ENCODE peak calls at places on chromosomes 16 and 17, in nine cellular contexts. X is stomach, H is bronchial epithelial cell, M is brain microvascular endothelial cell, A is left lung, B is astrocyte of the cerebellum, Q is PC-3, G is transverse colon, D is fibroblast of lung. Y is an unnamed sample.

GRCh38 chr17:39582658-39583057 is 25.1 kb downstream of the NEUROD2 start:
- DNase-seq in X (no peak), H (no peak), M (no peak), A (no peak), B (no peak), Q (no peak), G (no peak), D (no peak), Y (no peak)

GRCh38 chr16:17463335-17463734 is 7.4 kb downstream of the XYLT1 start:
- DNase-seq in X (no peak), H (no peak), M (no peak), A (no peak), B (no peak), Q (no peak), G (no peak), D (no peak), Y (no peak)

GRCh38 chr16:74201561-74201960 is 95.1 kb upstream of the PSMD7 start:
- DNase-seq in X (no peak), H (no peak), M (no peak), A (no peak), B (no peak), Q (no peak), G (no peak), D (no peak), Y (no peak)

GRCh38 chr17:78185981-78186688 is 717 bp downstream of the TK1 start:
- DNase-seq in X (no peak), H (peak), M (no peak), A (peak), B (no peak), Q (peak), G (peak), D (no peak), Y (peak)

GRCh38 chr16:426906-427249 is 1.4 kb downstream of the RAB11FIP3 start:
- DNase-seq in X (no peak), H (no peak), M (no peak), A (no peak), B (no peak), Q (no peak), G (no peak), D (no peak), Y (no peak)

GRCh38 chr17:15348030-15348429 is 6.6 kb upstream of the TEKT3 start:
- DNase-seq in X (no peak), H (peak), M (no peak), A (no peak), B (peak), Q (peak), G (peak), D (peak), Y (peak)

GRCh38 chr17:40718904-40719303 is 15.4 kb upstream of the KRT24 start:
- DNase-seq in X (no peak), H (no peak), M (no peak), A (no peak), B (no peak), Q (peak), G (no peak), D (peak), Y (no peak)

GRCh38 chr17:19703776-19704371 is 12.5 kb downstream of the SLC47A2 start:
- DNase-seq in X (peak), H (no peak), M (no peak), A (no peak), B (no peak), Q (no peak), G (no peak), D (no peak), Y (no peak)

GRCh38 chr17:67834634-67835033 is 9.3 kb downstream of the BPTF start:
- DNase-seq in X (no peak), H (no peak), M (no peak), A (no peak), B (no peak), Q (peak), G (no peak), D (no peak), Y (no peak)

GRCh38 chr16:16148755-16149154 is 74.5 kb downstream of the ABCC6 start:
- DNase-seq in X (no peak), H (no peak), M (no peak), A (no peak), B (no peak), Q (no peak), G (no peak), D (peak), Y (no peak)

GRCh38 chr17:57645950-57646686 is 99.0 kb downstream of the CCDC182 start:
- DNase-seq in X (no peak), H (peak), M (no peak), A (no peak), B (no peak), Q (no peak), G (no peak), D (no peak), Y (no peak)

GRCh38 chr17:57461082-57461481 is 204.8 kb downstream of the MSI2 start:
- DNase-seq in X (no peak), H (peak), M (no peak), A (no peak), B (no peak), Q (no peak), G (no peak), D (peak), Y (no peak)

GRCh38 chr16:27928542-27928941 is 135.0 kb downstream of the GSG1L start:
- DNase-seq in X (no peak), H (no peak), M (no peak), A (no peak), B (no peak), Q (no peak), G (no peak), D (no peak), Y (no peak)

GRCh38 chr16:31568577-31569359 is 41.1 kb downstream of the AHSP start:
- DNase-seq in X (peak), H (no peak), M (no peak), A (peak), B (no peak), Q (no peak), G (peak), D (peak), Y (no peak)

GRCh38 chr16:57127037-57127763 is 34.8 kb downstream of the CPNE2 start:
- DNase-seq in X (no peak), H (no peak), M (no peak), A (no peak), B (no peak), Q (no peak), G (no peak), D (no peak), Y (peak)

GRCh38 chr17:58300336-58300735 is 19.6 kb upstream of the MPO start:
- DNase-seq in X (peak), H (no peak), M (no peak), A (no peak), B (no peak), Q (no peak), G (no peak), D (no peak), Y (no peak)

GRCh38 chr16:31513126-31513525 is 4.9 kb upstream of the RUSF1 start:
- DNase-seq in X (no peak), H (peak), M (peak), A (no peak), B (no peak), Q (peak), G (no peak), D (peak), Y (peak)

GRCh38 chr16:56643080-56643778 is 4.8 kb downstream of the MT1A start:
- DNase-seq in X (peak), H (peak), M (no peak), A (peak), B (no peak), Q (peak), G (peak), D (peak), Y (peak)

GRCh38 chr16:31110106-31111034 is 2.2 kb downstream of the BCKDK start:
- DNase-seq in X (no peak), H (no peak), M (no peak), A (no peak), B (no peak), Q (peak), G (no peak), D (no peak), Y (no peak)

GRCh38 chr16:27725271-27726010 is 175.5 kb downstream of the KATNIP start:
- DNase-seq in X (no peak), H (no peak), M (no peak), A (no peak), B (no peak), Q (no peak), G (no peak), D (no peak), Y (no peak)

DNA sequence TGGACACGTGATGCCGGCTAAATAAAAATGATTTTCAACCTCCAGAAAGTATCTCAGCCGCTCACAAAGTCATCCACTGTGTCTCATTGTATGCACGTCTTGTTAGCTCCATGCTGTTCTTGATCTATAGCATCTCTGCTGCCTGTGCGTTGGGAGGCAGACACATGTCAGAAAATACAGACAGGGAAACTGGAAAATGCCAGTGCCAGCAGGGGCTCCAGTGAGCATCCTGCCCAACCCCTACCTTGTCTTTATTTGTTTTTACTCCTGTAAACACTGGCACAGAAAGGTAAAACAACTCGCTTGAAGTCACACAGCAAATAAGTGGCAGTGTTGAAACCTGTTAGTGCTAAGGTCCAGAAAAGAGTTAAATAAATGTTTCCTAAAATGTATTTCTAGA is 208.1 kb upstream of the ASIC2 start:
- DNase-seq in X (no peak), H (no peak), M (no peak), A (no peak), B (no peak), Q (no peak), G (no peak), D (no peak), Y (no peak)
- TF ChIP-seq CTCF in X (no peak), H (no peak), M (no peak), A (no peak), B (no peak), Q (no peak), G (no peak), D (no peak), Y (no peak)

GRCh38 chr16:14362774-14363371 is 267.2 kb downstream of the PARN start:
- DNase-seq in X (no peak), H (no peak), M (peak), A (no peak), B (peak), Q (no peak), G (no peak), D (peak), Y (peak)
- H3K4me3 ChIP-seq in X (no peak), H (no peak), M (no peak), A (no peak), B (no peak), Q (no peak), G (peak), D (peak), Y (peak)

GRCh38 chr17:43365356-43365755 is 33.4 kb upstream of the ARL4D start:
- DNase-seq in X (no peak), H (no peak), M (no peak), A (no peak), B (no peak), Q (no peak), G (no peak), D (no peak), Y (peak)
- TF ChIP-seq CTCF in X (no peak), H (peak), M (peak), A (no peak), B (peak), Q (peak), G (peak), D (no peak), Y (no peak)

GRCh38 chr16:67651847-67652246 is 6.9 kb downstream of the CARMIL2 start:
- DNase-seq in X (no peak), H (no peak), M (no peak), A (no peak), B (no peak), Q (no peak), G (no peak), D (no peak), Y (no peak)

GRCh38 chr16:67654069-67654911 is 5.8 kb downstream of the ACD start:
- DNase-seq in X (no peak), H (no peak), M (no peak), A (no peak), B (no peak), Q (no peak), G (no peak), D (no peak), Y (no peak)

GRCh38 chr16:67653131-67654068 is 6.7 kb downstream of the ACD start:
- DNase-seq in X (no peak), H (no peak), M (no peak), A (no peak), B (no peak), Q (no peak), G (no peak), D (peak), Y (peak)

GRCh38 chr16:67651039-67651438 is 6.1 kb downstream of the CARMIL2 start:
- DNase-seq in X (no peak), H (no peak), M (no peak), A (no peak), B (no peak), Q (no peak), G (no peak), D (no peak), Y (no peak)

DNA sequence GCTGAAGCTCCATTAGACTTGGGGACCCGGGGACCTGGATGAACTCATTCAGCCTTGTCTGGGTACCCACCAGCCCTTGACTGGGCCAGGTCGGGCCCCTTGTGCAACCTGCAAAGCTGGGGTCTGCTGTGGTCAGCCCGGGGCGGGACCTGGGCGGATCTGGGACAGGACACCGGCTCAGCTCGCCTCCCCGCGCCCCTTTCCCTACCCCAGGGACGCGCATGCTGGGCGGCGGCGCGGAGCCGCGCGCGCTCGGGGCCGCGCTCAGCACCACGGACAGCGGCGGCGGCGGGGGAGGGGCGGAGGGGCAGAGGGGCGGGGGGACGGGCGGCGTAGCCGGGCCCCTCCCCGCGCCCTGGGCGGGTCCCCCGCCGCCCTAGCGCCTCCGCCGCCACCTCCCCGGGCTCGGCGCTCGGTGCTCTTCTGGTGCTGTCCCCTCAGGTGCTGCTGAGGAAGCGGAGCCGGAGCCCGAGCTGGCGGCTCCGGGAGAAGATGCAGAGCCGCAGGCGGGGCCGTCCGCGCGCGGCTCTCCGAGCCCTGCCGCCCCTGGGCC is 7.4 kb downstream of the ACD start:
- DNase-seq in X (no peak), H (no peak), M (no peak), A (no peak), B (no peak), Q (peak), G (no peak), D (no peak), Y (peak)
- H3K4me3 ChIP-seq in X (peak), H (no peak), M (peak), A (peak), B (peak), Q (peak), G (peak), D (peak), Y (no peak)

GRCh38 chr16:78436846-78437245 is 337.4 kb downstream of the WWOX start:
- DNase-seq in X (no peak), H (no peak), M (no peak), A (no peak), B (no peak), Q (no peak), G (no peak), D (no peak), Y (no peak)

GRCh38 chr16:78434401-78434800 is 334.9 kb downstream of the WWOX start:
- DNase-seq in X (no peak), H (no peak), M (no peak), A (no peak), B (no peak), Q (no peak), G (no peak), D (no peak), Y (no peak)

GRCh38 chr16:78439646-78440045 is 340.2 kb downstream of the WWOX start:
- DNase-seq in X (no peak), H (no peak), M (no peak), A (no peak), B (no peak), Q (no peak), G (no peak), D (no peak), Y (no peak)

GRCh38 chr16:78436023-78436422 is 336.6 kb downstream of the WWOX start:
- DNase-seq in X (no peak), H (no peak), M (no peak), A (no peak), B (no peak), Q (no peak), G (no peak), D (no peak), Y (no peak)

DNA sequence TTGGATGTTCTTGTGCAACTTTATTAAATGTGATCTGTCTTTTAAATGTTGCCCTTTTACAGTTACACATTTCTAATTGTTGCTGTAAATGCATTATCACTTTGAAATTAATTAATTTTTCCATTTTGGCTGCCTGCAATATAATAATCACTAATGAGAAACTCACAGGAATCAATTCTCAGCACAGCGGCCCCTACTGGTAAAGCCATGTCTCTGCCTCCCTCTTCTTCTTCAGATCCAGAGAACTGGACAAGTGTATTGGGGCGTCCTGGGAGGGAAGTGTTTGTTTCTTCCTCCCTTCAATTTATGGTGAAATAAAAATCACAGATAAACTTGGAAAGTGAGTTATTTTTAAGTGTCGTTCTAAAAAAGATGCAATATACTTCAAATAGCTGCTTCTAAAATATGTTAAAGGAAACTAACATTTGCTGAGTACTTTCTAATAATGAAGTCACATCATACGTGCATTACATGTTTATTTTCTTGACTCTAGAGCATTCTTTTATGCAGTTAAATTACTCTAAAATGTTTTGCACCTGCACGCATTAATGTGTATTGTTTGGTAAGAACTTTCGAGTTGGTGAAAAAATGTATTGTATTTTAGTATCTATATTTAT is 338.0 kb downstream of the WWOX start:
- DNase-seq in X (peak), H (peak), M (no peak), A (no peak), B (no peak), Q (peak), G (peak), D (no peak), Y (no peak)
- TF ChIP-seq CTCF in X (no peak), H (peak), M (peak), A (peak), B (peak), Q (peak), G (peak), D (peak), Y (peak)

DNA sequence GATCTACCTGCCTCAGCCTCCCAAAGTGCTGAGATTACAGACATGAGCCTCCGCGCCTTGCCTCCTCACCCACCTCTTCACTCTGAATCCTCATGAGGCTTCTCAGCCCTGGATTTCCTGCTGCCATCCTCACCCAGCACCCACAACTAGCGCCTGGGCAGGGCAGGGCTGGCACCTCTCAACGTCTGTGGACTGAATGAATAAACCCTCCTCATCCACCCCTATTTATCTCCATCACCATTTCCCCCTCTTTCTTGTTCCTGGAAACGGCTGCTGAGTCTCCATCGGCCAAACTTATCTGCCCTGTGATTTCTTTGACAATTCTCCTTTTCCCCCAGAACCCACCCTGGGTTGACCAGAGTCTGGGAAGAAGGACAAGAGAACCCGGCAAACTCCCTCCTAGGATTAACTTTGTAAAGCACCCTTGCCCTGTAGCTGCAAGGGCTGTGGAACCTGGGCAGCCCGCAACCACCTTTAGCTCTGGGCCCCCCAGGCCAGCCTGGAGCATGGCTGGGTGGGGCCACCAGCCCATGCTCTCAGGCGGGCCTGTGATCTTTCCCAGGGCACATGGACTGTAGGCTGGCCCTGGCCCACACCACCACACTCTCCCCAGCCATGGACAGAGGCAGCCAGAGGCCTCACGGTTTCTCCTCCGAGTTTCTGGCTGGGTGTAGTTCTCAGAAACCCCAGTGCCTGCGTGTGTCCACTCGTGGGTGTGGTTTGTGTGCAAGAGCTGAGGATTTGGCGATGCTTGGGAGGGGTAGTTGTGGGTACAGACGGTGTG is 2.4 kb downstream of the SPN start:
- DNase-seq in X (no peak), H (no peak), M (no peak), A (no peak), B (no peak), Q (no peak), G (no peak), D (no peak), Y (no peak)
- H3K4me3 ChIP-seq in X (peak), H (no peak), M (no peak), A (peak), B (no peak), Q (no peak), G (no peak), D (no peak), Y (no peak)

GRCh38 chr17:61499632-61500031 is 47.4 kb downstream of the TBX4 start:
- DNase-seq in X (no peak), H (no peak), M (no peak), A (no peak), B (no peak), Q (no peak), G (no peak), D (no peak), Y (no peak)

GRCh38 chr17:61496957-61497653 is 44.9 kb downstream of the TBX4 start:
- DNase-seq in X (no peak), H (no peak), M (no peak), A (no peak), B (no peak), Q (no peak), G (no peak), D (no peak), Y (no peak)

GRCh38 chr17:61500287-61500686 is 48.1 kb downstream of the TBX4 start:
- DNase-seq in X (no peak), H (no peak), M (no peak), A (no peak), B (no peak), Q (no peak), G (no peak), D (no peak), Y (no peak)

GRCh38 chr17:61498042-61498441 is 45.8 kb downstream of the TBX4 start:
- DNase-seq in X (no peak), H (no peak), M (no peak), A (no peak), B (no peak), Q (no peak), G (no peak), D (no peak), Y (no peak)

DNA sequence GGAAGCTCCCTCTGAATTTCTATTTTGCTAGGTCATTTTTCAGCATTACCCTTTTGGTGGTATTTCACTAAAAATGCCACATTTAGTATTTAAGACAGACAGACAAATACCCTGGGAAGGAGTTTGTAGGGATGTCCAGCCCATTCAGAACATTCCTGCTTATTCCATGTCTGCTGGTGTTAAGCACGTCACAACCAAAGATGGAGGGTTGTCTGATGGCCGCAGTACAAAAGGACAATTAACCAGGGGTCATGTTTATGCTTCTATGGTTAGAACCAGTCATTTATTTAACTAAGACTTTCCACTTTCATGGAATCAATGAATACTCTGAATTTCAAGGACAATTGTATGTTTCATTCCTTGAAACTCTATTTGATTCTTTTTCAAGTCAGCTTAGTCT is 46.4 kb downstream of the TBX4 start:
- DNase-seq in X (no peak), H (no peak), M (no peak), A (no peak), B (no peak), Q (no peak), G (no peak), D (peak), Y (no peak)
- TF ChIP-seq CTCF in X (no peak), H (no peak), M (no peak), A (no peak), B (no peak), Q (no peak), G (no peak), D (no peak), Y (no peak)

Y was measured in foreskin fibroblast.